ENCODE peak calls at places on chromosomes 4 and X, in eight cellular contexts. I is CD4-positive, alpha-beta T cell; Z is OCI-LY7; E is prostate gland; P is IMR-90; G is AG04450; R is upper lobe of left lung; A is sigmoid colon. V is an unnamed sample. For H3K9me3, the result is how much of the 10 kb centered on the place peaks cover.

GRCh38 chrX:110698696-110699095 is 96.9 kb downstream of the CHRDL1 start:
- DNase-seq in I (no peak), Z (no peak), E (no peak), P (no peak), G (no peak), R (no peak), A (no peak), V (no peak)

GRCh38 chr4:20838476-20838875 is 138.2 kb downstream of the PACRGL start:
- DNase-seq in I (no peak), Z (no peak), E (no peak), P (no peak), G (no peak), R (no peak), A (no peak), V (no peak)

GRCh38 chrX:25015486-25016360 is at the start of gene ARX:
- DNase-seq in I (no peak), Z (peak), E (no peak), P (peak), G (peak), R (peak), A (no peak), V (no peak)

GRCh38 chr4:153471691-153472080 is 5.5 kb downstream of the TMEM131L start:
- DNase-seq in I (no peak), Z (peak), E (no peak), P (no peak), G (no peak), R (no peak), A (no peak), V (peak)

GRCh38 chr4:183181081-183181480 is 82.0 kb downstream of the WWC2 start:
- DNase-seq in I (no peak), Z (no peak), E (no peak), P (no peak), G (no peak), R (peak), A (no peak), V (no peak)

GRCh38 chrX:47643926-47644325 is 6.4 kb downstream of the ELK1 start:
- DNase-seq in I (no peak), Z (no peak), E (no peak), P (peak), G (no peak), R (no peak), A (no peak), V (no peak)

GRCh38 chr4:186881521-186882220 is 158.0 kb upstream of the FAT1 start:
- DNase-seq in I (no peak), Z (no peak), E (no peak), P (peak), G (peak), R (no peak), A (no peak), V (no peak)

GRCh38 chr4:174532479-174532878 is 10.2 kb upstream of the HPGD start:
- DNase-seq in I (no peak), Z (no peak), E (no peak), P (no peak), G (no peak), R (no peak), A (no peak), V (no peak)

GRCh38 chrX:64456828-64457227 is 61.6 kb upstream of the MTMR8 start:
- DNase-seq in I (no peak), Z (no peak), E (no peak), P (no peak), G (no peak), R (no peak), A (no peak), V (no peak)

GRCh38 chr4:119296356-119296755 is 25.6 kb downstream of the FABP2 start:
- DNase-seq in I (no peak), Z (no peak), E (no peak), P (no peak), G (no peak), R (no peak), A (no peak), V (no peak)

GRCh38 chrX:3271485-3272186 is 74.8 kb downstream of the MXRA5 start:
- DNase-seq in I (no peak), Z (no peak), E (peak), P (peak), G (no peak), R (no peak), A (no peak), V (no peak)

GRCh38 chrX:113399501-113400192 is 559.0 kb upstream of the AMOT start:
- DNase-seq in I (no peak), Z (no peak), E (no peak), P (no peak), G (no peak), R (no peak), A (no peak), V (no peak)

GRCh38 chr4:141347738-141348524 is 127.2 kb downstream of the ZNF330 start:
- DNase-seq in I (no peak), Z (no peak), E (no peak), P (peak), G (no peak), R (no peak), A (no peak), V (no peak)

GRCh38 chr4:104905546-104905945 is 241.1 kb upstream of the TET2 start:
- DNase-seq in I (no peak), Z (no peak), E (no peak), P (no peak), G (no peak), R (no peak), A (no peak), V (no peak)

GRCh38 chrX:18194688-18195087 is 26.0 kb downstream of the BEND2 start:
- DNase-seq in I (no peak), Z (no peak), E (no peak), P (no peak), G (no peak), R (no peak), A (no peak), V (no peak)

GRCh38 chr4:169644802-169645201 is 24.4 kb downstream of the CLCN3 start:
- DNase-seq in I (no peak), Z (no peak), E (no peak), P (no peak), G (no peak), R (no peak), A (no peak), V (no peak)

GRCh38 chr4:4861592-4862551 is 2.4 kb downstream of the MSX1 start:
- DNase-seq in I (no peak), Z (no peak), E (no peak), P (no peak), G (no peak), R (no peak), A (no peak), V (no peak)

GRCh38 chr4:166546009-166546408 is 673.0 kb downstream of the TLL1 start:
- DNase-seq in I (no peak), Z (no peak), E (no peak), P (no peak), G (no peak), R (no peak), A (no peak), V (no peak)

GRCh38 chr4:184953421-184953820 is 64.9 kb upstream of the HELT start:
- DNase-seq in I (no peak), Z (no peak), E (no peak), P (no peak), G (no peak), R (no peak), A (no peak), V (no peak)

GRCh38 chr4:29948858-29949257 is 771.3 kb upstream of the PCDH7 start:
- DNase-seq in I (no peak), Z (no peak), E (no peak), P (no peak), G (no peak), R (no peak), A (no peak), V (no peak)

GRCh38 chrX:105837227-105837626 is 14.9 kb downstream of the NRK start:
- DNase-seq in I (no peak), Z (no peak), E (peak), P (peak), G (peak), R (no peak), A (peak), V (no peak)

GRCh38 chrX:110311437-110312230 is 6.3 kb downstream of the AMMECR1 start:
- DNase-seq in I (no peak), Z (no peak), E (no peak), P (no peak), G (no peak), R (no peak), A (no peak), V (no peak)

GRCh38 chr4:83356899-83357661 is 22.4 kb upstream of the HPSE start:
- DNase-seq in I (no peak), Z (no peak), E (no peak), P (peak), G (peak), R (no peak), A (no peak), V (no peak)

GRCh38 chr4:185597532-185598188 is 62.4 kb upstream of the PDLIM3 start:
- DNase-seq in I (peak), Z (peak), E (peak), P (peak), G (peak), R (peak), A (peak), V (peak)

GRCh38 chr4:8374851-8375649 is 65.5 kb downstream of the ACOX3 start:
- DNase-seq in I (no peak), Z (no peak), E (no peak), P (no peak), G (no peak), R (no peak), A (no peak), V (no peak)

GRCh38 chrX:44621088-44621487 is 78.4 kb upstream of the FUNDC1 start:
- DNase-seq in I (no peak), Z (no peak), E (peak), P (no peak), G (no peak), R (no peak), A (no peak), V (no peak)

GRCh38 chr4:114458728-114459127 is 139.9 kb upstream of the UGT8 start:
- DNase-seq in I (no peak), Z (no peak), E (no peak), P (no peak), G (no peak), R (no peak), A (no peak), V (no peak)
- H3K27ac ChIP-seq in I (no peak), Z (no peak), E (no peak), P (no peak), G (no peak), R (no peak), A (no peak), V (no peak)

GRCh38 chr4:88822034-88822433 is 124.4 kb upstream of the NAP1L5 start:
- DNase-seq in I (no peak), Z (no peak), E (no peak), P (no peak), G (no peak), R (no peak), A (no peak), V (no peak)

GRCh38 chr4:88817740-88818139 is 120.1 kb upstream of the NAP1L5 start:
- DNase-seq in I (no peak), Z (no peak), E (no peak), P (no peak), G (no peak), R (no peak), A (no peak), V (no peak)

GRCh38 chr4:88820723-88821368 is 123.2 kb upstream of the NAP1L5 start:
- DNase-seq in I (no peak), Z (no peak), E (no peak), P (peak), G (no peak), R (no peak), A (no peak), V (no peak)

GRCh38 chr4:88823058-88823919 is 125.7 kb upstream of the NAP1L5 start:
- DNase-seq in I (peak), Z (no peak), E (peak), P (peak), G (peak), R (peak), A (peak), V (peak)

GRCh38 chr4:88818650-88819470 is 121.2 kb upstream of the NAP1L5 start:
- DNase-seq in I (peak), Z (peak), E (peak), P (peak), G (peak), R (peak), A (peak), V (peak)
- H3K9me3 ChIP-seq in I (under half), Z (under half), E (under half), P (under half), G (under half), R (under half), A (under half), V (under half)

GRCh38 chrX:70433848-70434351 is 10.7 kb upstream of the DLG3 start:
- DNase-seq in I (peak), Z (peak), E (peak), P (peak), G (no peak), R (peak), A (peak), V (peak)
- TF ChIP-seq CTCF in I (peak), Z (peak), E (peak), P (peak), G (peak), R (peak), A (peak), V (peak)

GRCh38 chr4:151692821-151693504 is 67.8 kb downstream of the GATB start:
- DNase-seq in I (no peak), Z (no peak), E (no peak), P (peak), G (no peak), R (no peak), A (no peak), V (no peak)
- H3K27ac ChIP-seq in I (no peak), Z (no peak), E (no peak), P (no peak), G (no peak), R (no peak), A (no peak), V (no peak)

GRCh38 chrX:40863671-40864070 is 128.3 kb upstream of the MED14 start:
- DNase-seq in I (no peak), Z (no peak), E (no peak), P (no peak), G (no peak), R (no peak), A (no peak), V (no peak)
- H3K9me3 ChIP-seq in I (under half), Z (under half), E (under half), P (under half), G (under half), R (under half), A (under half), V (under half)

DNA sequence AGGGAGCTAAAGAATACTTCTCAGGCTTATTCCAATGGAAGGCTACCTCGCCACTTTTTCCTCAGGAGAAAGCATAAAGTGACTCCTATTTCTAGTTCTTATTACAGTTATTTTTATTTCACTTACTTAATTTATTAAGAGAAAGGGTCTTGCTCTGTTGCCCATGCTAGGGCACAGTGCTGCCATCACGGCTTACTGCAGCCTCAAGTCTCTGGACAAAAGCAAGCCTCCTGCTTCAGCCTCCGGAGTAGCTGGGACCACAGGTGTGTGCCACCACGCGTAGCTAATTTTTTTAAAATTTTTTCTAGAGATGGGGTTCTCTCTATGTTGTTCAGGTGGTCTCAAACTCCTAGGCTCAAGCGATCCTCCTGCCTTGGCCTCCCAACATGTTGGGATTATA is 36.0 kb upstream of the CHRNA9 start:
- DNase-seq in I (no peak), Z (peak), E (no peak), P (no peak), G (no peak), R (no peak), A (no peak), V (no peak)
- TF ChIP-seq CTCF in I (no peak), Z (no peak), E (no peak), P (no peak), G (no peak), R (no peak), A (no peak), V (no peak)

DNA sequence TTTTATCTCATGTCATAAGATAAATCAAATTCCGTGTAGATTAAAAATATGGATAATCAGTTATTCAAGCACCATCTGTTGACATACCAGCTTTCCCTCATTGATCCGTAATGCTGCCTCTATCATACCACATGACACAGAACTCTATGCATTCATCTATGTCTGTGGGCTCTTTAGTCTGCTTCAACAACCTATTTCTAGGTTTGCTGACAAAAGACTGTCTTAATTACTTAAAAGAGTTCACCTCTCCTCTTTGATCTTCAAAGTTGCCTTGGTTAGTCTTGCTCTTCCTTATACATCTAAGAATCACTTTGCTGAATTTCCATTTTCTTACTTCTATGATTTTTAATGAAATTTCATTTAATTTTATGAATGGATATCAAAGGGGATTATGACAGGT is 57.0 kb upstream of the PRSS48 start:
- DNase-seq in I (no peak), Z (no peak), E (no peak), P (no peak), G (no peak), R (no peak), A (no peak), V (no peak)
- H3K27ac ChIP-seq in I (no peak), Z (no peak), E (no peak), P (no peak), G (no peak), R (no peak), A (no peak), V (no peak)

GRCh38 chrX:63394872-63395271 is 43.7 kb upstream of the SPIN4 start:
- DNase-seq in I (no peak), Z (no peak), E (no peak), P (no peak), G (no peak), R (no peak), A (no peak), V (no peak)
- H3K9me3 ChIP-seq in I (under half), Z (under half), E (under half), P (under half), G (under half), R (under half), A (under half), V (under half)

DNA sequence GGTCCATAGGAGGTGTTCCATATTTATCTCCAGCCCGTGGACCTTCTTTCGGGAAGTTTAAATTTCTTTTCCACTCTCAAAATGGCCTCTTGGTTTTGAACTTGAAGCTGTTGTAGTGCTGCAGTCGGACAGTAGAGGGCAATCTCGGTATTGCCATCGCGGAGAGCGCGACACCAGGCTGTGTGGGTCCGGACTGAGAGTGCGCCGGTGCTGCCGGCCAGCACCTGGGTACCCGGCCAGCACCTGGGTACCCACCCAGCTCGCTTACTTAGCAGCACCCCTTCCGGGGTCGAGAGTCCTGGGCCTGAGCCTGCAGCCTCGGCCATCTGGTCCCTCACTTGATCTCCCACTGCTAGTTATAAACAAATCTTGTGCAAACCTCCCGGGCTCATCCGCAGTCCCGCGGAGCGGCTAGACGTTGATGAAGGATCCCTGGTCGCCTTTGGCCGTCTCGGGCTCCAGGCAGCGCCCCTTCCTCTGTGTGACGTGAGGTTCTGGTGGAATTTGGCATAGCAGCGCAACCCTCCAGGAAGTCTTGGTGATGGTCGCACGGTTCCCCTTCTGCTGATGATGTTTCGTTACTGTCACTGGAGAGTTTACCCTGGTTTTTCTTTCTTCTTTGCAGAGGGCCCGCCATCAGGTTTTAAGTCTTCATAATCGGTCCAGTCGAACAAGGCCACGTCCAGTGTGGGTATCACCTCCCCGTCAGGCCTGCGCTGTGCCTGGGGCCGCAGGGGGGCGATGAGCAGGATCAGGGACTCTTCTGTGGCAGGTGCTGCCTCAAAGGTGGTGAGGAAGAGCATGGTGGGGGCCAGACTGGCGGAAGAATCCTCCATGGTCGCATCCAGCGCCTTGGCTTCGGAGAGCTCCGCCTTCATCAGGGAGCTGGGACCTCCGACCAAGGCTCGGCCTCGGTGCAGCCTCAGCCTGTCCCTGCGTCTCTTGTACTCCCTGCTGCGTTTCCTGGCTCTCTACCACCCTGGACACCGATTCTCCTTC is 17.8 kb downstream of the FAM9A start:
- DNase-seq in I (no peak), Z (no peak), E (no peak), P (peak), G (no peak), R (peak), A (no peak), V (peak)
- TF ChIP-seq CTCF in I (peak), Z (peak), E (peak), P (peak), G (peak), R (peak), A (no peak), V (peak)

GRCh38 chr4:98558770-98559169 is 99.6 kb downstream of the TSPAN5 start:
- DNase-seq in I (no peak), Z (no peak), E (no peak), P (no peak), G (no peak), R (no peak), A (no peak), V (no peak)
- H3K27ac ChIP-seq in I (no peak), Z (no peak), E (no peak), P (no peak), G (no peak), R (no peak), A (peak), V (no peak)